ENCODE peak calls at places on chromosomes 12 and 14, in six cellular contexts. R is A549, N is WTC11, A is endothelial cell, P is hypothalamus, W is NCI-H1092 treated with DMSO at 0.1 percent for 48 hours. F is an unnamed sample.

GRCh38 chr14:90567991-90568390 is 171.2 kb downstream of the CALM1 start:
- DNase-seq in R (no peak), N (no peak), A (no peak), P (no peak), W (no peak), F (no peak)

GRCh38 chr14:74476107-74476506 is 17.0 kb downstream of the NPC2 start:
- DNase-seq in R (no peak), N (no peak), A (no peak), P (no peak), W (no peak), F (no peak)

GRCh38 chr12:127888948-127889347 is 378.0 kb upstream of the TMEM132C start:
- DNase-seq in R (no peak), N (no peak), A (no peak), P (no peak), W (no peak), F (no peak)

GRCh38 chr12:25126086-25126485 is 68.9 kb downstream of the DNAI7 start:
- DNase-seq in R (no peak), N (no peak), A (no peak), P (no peak), W (no peak), F (no peak)

GRCh38 chr14:100780646-100781355 is 45.1 kb upstream of the MEG3 start:
- DNase-seq in R (no peak), N (no peak), A (no peak), P (no peak), W (no peak), F (no peak)

GRCh38 chr12:91551242-91551641 is 368.6 kb upstream of the DCN start:
- DNase-seq in R (no peak), N (no peak), A (no peak), P (no peak), W (no peak), F (no peak)

GRCh38 chr14:99602788-99603415 is 1.1 kb downstream of the CCDC85C start:
- DNase-seq in R (no peak), N (no peak), A (peak; percentile 18), P (no peak), W (peak; percentile 9), F (no peak)

GRCh38 chr14:29741909-29742401 is 185.7 kb downstream of the PRKD1 start:
- DNase-seq in R (no peak), N (no peak), A (no peak), P (no peak), W (peak; percentile 92), F (no peak)

GRCh38 chr12:99049774-99050173 is 404.7 kb downstream of the APAF1 start:
- DNase-seq in R (no peak), N (no peak), A (no peak), P (no peak), W (no peak), F (no peak)